ENCODE peak calls at places on chromosomes 1 and 21, in eight cellular contexts. K is psoas muscle, Q is hepatocyte, G is cardiac muscle cell, R is mammary epithelial cell, O is PC-3, C is OCI-LY7, X is fibroblast of lung. B is an unnamed sample.

GRCh38 chr1:54709547-54710292 is 5.9 kb upstream of the TTC4 start:
- DNase-seq in K (no peak), Q (no peak), G (no peak), R (no peak), O (no peak), C (no peak), X (no peak), B (no peak)

GRCh38 chr1:18761948-18762905 is 97.2 kb downstream of the TAS1R2 start:
- DNase-seq in K (no peak), Q (no peak), G (no peak), R (no peak), O (no peak), C (no peak), X (no peak), B (no peak)

GRCh38 chr1:162161921-162162550 is 92.5 kb downstream of the NOS1AP start:
- DNase-seq in K (no peak), Q (no peak), G (no peak), R (no peak), O (no peak), C (no peak), X (peak; percentile 52), B (no peak)

GRCh38 chr1:203807211-203807610 is 11.8 kb downstream of the ZBED6 start:
- DNase-seq in K (no peak), Q (peak; percentile 15), G (peak; percentile 25), R (no peak), O (no peak), C (no peak), X (peak; percentile 76), B (no peak)

GRCh38 chr1:217393901-217394300 is 237.0 kb downstream of the GPATCH2 start:
- DNase-seq in K (no peak), Q (peak; percentile 37), G (peak; percentile 8), R (no peak), O (peak; percentile 52), C (no peak), X (no peak), B (no peak)

GRCh38 chr1:21124846-21125245 is 51.9 kb downstream of the EIF4G3 start:
- DNase-seq in K (no peak), Q (no peak), G (peak; percentile 33), R (peak; percentile 48), O (no peak), C (no peak), X (peak; percentile 64), B (no peak)

GRCh38 chr21:24444736-24445135 is 1162.5 kb downstream of the MRPL39 start:
- DNase-seq in K (no peak), Q (no peak), G (no peak), R (no peak), O (no peak), C (no peak), X (no peak), B (no peak)

GRCh38 chr1:7658127-7658498 is 113.0 kb upstream of the VAMP3 start:
- DNase-seq in K (no peak), Q (no peak), G (no peak), R (no peak), O (no peak), C (no peak), X (no peak), B (no peak)

DNA sequence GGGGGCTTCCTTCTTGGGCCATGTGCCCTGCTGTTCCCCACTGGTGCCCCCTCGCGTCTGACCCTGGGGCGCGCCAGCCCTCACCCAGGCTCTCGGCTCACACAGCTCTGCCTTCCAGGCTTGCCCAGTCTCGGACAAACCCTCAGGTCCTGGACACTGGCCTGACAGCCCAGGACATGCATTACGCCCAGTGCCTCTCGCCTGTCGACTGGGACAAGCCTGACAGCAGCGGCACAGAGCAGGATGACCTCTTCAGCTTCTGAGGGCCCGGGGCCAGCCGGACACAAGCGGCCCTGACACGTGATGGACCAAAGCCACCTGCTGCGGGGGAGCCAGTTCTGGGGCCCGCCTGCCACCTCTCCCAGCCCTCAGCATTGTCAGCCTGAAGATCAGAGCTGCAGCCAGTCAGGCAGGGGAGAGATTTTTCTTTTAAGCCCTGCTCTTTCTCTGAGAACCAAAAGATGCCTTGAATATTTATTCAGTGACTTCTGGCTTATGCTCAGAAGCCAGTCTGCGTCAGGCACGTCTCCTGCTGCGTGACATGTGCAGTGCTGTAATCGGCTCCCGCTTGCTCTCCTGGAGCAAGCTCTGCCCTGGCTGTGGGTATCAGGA is 23.4 kb downstream of the LDLRAP1 start:
- DNase-seq in K (peak; percentile 94), Q (peak; percentile 55), G (peak; percentile 43), R (no peak), O (no peak), C (peak; percentile 87), X (peak; percentile 86), B (no peak)
- TF ChIP-seq CTCF in K (peak; percentile 20), Q (no peak), G (no peak), R (peak; percentile 33), O (no peak), C (peak; percentile 82), X (peak; percentile 12), B (no peak)

DNA sequence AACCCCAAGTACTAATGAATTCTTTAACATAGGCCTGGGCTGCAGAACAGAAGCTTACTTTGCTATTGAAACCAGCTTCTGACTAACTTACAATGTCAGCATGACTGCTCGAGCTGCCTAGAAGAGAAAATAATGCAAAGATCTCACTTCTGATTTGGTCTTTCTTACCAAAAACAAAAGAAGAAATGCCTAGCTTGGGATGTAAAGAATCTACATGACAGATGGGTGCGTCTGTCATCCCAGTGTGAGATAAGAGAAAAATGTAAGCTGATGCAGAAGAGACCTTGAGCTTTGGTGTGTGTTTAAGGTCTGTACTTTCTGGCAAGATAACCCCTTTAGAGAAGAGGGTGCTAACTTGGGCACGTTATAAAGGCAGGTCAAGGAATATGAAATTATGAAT is 3.6 kb downstream of the FAM20B start:
- DNase-seq in K (no peak), Q (no peak), G (no peak), R (no peak), O (no peak), C (peak; percentile 43), X (no peak), B (no peak)
- H3K4me3 ChIP-seq in K (no peak overlapping the region), Q (no peak overlapping the region), G (no peak overlapping the region), R (no peak overlapping the region), O (no peak overlapping the region), C (peak overlapping the region; percentile 64), X (no peak overlapping the region), B (no peak overlapping the region)

DNA sequence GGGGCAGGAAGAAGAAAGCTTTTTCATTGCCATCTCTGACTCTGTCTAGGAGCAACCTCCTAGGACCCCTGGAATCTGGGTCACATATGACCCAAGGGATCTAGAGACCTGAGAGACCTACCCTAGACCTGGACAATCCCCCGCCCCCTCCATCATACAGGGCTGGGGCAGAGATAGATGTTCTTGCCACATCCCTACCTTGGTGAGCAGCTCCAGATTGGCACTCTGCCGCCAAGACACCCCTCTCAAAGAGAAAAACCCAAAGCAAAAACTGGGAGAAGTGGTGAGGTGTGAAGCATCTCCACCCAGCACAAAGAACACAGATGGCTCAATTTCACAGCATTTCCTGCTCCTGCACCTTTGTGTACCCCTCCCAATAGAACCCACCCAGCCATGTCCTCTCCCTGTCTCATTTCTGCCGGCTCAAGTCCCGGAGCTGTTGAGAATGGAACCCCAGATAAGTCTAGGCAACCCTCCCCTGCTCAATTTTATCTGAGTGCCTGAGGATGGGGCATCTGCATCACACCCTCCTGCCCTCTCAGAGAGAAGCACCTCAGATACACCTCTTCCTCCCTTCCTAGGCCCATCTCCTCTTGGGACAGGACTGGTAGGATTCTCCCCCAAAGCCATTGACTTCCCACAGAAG is 1.2 kb downstream of the KIF21B start:
- DNase-seq in K (no peak), Q (no peak), G (no peak), R (no peak), O (no peak), C (peak; percentile 25), X (no peak), B (no peak)
- H3K27ac ChIP-seq in K (no peak overlapping the region), Q (no peak overlapping the region), G (no peak overlapping the region), R (no peak overlapping the region), O (no peak overlapping the region), C (peak overlapping the region; percentile 97), X (no peak overlapping the region), B (peak overlapping the region; percentile 1)

GRCh38 chr1:216119600-216119999 is 303.6 kb downstream of the USH2A start:
- DNase-seq in K (no peak), Q (peak; percentile 38), G (peak; percentile 45), R (peak; percentile 12), O (peak; percentile 75), C (peak; percentile 16), X (peak; percentile 30), B (no peak)
- TF ChIP-seq CTCF in K (no peak), Q (peak; percentile 57), G (peak; percentile 50), R (peak; percentile 76), O (peak; percentile 87), C (peak; percentile 75), X (peak; percentile 59), B (no peak)

DNA sequence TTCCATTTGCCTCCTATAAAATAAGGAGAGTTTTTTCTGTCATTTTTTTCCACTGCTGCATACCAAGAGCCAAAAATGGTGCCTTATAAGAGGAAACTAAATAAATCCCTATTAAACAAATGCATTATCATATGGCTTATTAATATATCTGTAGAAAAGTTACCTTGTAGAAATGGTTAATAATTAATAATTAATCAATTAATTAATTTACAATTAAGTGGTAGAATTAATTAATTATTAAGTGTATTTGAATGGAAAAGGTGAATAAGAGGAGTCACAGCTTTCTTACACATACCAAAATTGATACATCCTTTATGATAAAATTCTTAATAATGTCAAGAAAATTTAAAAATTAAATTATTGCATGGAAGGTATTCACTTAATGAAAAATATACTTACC is 35.6 kb upstream of the RGS18 start:
- DNase-seq in K (no peak), Q (no peak), G (no peak), R (no peak), O (no peak), C (no peak), X (no peak), B (no peak)
- H3K4me3 ChIP-seq in K (no peak overlapping the region), Q (no peak overlapping the region), G (no peak overlapping the region), R (no peak overlapping the region), O (no peak overlapping the region), C (no peak overlapping the region), X (no peak overlapping the region), B (no peak overlapping the region)

GRCh38 chr1:168945870-168946269 is 160.6 kb upstream of the ATP1B1 start:
- DNase-seq in K (peak; percentile 79), Q (peak; percentile 48), G (peak; percentile 21), R (no peak), O (no peak), C (no peak), X (no peak), B (no peak)
- H3K27ac ChIP-seq in K (peak overlapping the region; percentile 44), Q (no peak overlapping the region), G (no peak overlapping the region), R (no peak overlapping the region), O (no peak overlapping the region), C (no peak overlapping the region), X (no peak overlapping the region), B (no peak overlapping the region)

DNA sequence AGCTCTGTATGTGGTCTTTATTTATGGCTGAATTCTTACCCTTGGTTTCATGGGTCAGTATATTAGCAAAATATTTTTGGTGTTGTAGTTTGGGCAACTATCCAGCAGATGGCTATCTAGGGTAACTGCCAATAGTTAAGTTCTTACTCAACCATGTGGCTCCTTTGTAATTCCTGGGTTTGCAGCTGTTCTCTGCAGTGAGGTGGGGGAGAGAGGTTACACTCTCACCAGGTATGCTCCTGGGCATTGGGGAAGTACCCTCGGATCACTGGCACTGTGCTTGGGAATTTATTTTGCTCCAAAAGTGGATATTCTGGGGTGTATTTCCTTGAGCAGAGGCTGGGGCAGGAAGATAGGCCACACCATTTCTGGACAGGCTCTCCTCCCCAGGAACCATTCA is 436.7 kb upstream of the TMPRSS15 start:
- DNase-seq in K (no peak), Q (peak; percentile 10), G (no peak), R (no peak), O (peak; percentile 75), C (peak; percentile 47), X (no peak), B (no peak)
- TF ChIP-seq CTCF in K (no peak), Q (no peak), G (no peak), R (peak; percentile 21), O (peak; percentile 63), C (peak; percentile 78), X (no peak), B (no peak)

B was measured in coronary artery.